ENCODE peak calls at places on chromosomes 12 and 14, in five cellular contexts. Y is gastrocnemius medialis, Z is upper lobe of left lung, S is B cell, H is GM10248. M is an unnamed sample.

GRCh38 chr14:61065671-61066070 is 84.6 kb downstream of the SLC38A6 start:
- DNase-seq in Z (no peak), Y (no peak), S (no peak), H (no peak), M (no peak)

GRCh38 chr12:3145036-3145435 is 67.9 kb downstream of the TSPAN9 start:
- DNase-seq in H (no peak), Y (no peak), Z (no peak), S (no peak), M (no peak)

GRCh38 chr14:50319721-50320120 is 7.6 kb downstream of the DMAC2L start:
- DNase-seq in Y (no peak), H (no peak), S (no peak), Z (no peak), M (no peak)

GRCh38 chr14:77309122-77309521 is 11.6 kb downstream of the POMT2 start:
- DNase-seq in Y (no peak), H (no peak), Z (no peak), S (no peak), M (no peak)

GRCh38 chr12:75692883-75693282 is 181.5 kb upstream of the KRR1 start:
- DNase-seq in Y (no peak), Z (no peak), S (no peak), H (no peak), M (no peak)

GRCh38 chr12:5716221-5716620 is 228.8 kb downstream of the ANO2 start:
- DNase-seq in Y (no peak), H (no peak), Z (no peak), S (no peak), M (no peak)

GRCh38 chr14:106530423-106531107 is 1004.2 kb downstream of the TMEM121 start:
- DNase-seq in Y (no peak), S (peak; percentile 59), Z (no peak), H (peak; percentile 25), M (peak; percentile 43)

GRCh38 chr12:122421263-122421814 is 1.1 kb downstream of the CLIP1 start:
- DNase-seq in H (peak; percentile 35), S (peak; percentile 58), Y (peak; percentile 38), Z (peak; percentile 64), M (peak; percentile 43)

GRCh38 chr14:98984719-98985041 is 287.3 kb downstream of the BCL11B start:
- DNase-seq in Y (no peak), Z (peak; percentile 32), S (no peak), H (no peak), M (no peak)

GRCh38 chr12:110501378-110501721 is 561 bp downstream of the VPS29 start:
- DNase-seq in H (peak; percentile 38), S (no peak), Z (peak; percentile 57), Y (peak; percentile 55), M (peak; percentile 18)

GRCh38 chr14:75279739-75280447 is 1.3 kb downstream of the FOS start:
- DNase-seq in Z (no peak), H (no peak), Y (no peak), S (no peak), M (no peak)

GRCh38 chr14:98766818-98767217 is 505.2 kb downstream of the BCL11B start:
- DNase-seq in Z (no peak), H (no peak), Y (no peak), S (no peak), M (no peak)

GRCh38 chr14:68979021-68979721 is at the start of gene ACTN1:
- DNase-seq in Z (peak; percentile 98), H (peak; percentile 57), S (no peak), Y (peak; percentile 85), M (peak; percentile 72)

GRCh38 chr12:28689398-28690175 is 459.5 kb upstream of the FAR2 start:
- DNase-seq in S (no peak), Z (no peak), Y (no peak), H (no peak), M (no peak)

GRCh38 chr12:39341179-39341578 is 101.7 kb downstream of the KIF21A start:
- DNase-seq in Y (no peak), Z (no peak), S (no peak), H (peak; percentile 12), M (peak; percentile 20)

GRCh38 chr12:121803861-121804416 is at the start of gene SETD1B:
- DNase-seq in S (no peak), Y (no peak), H (peak; percentile 45), Z (peak; percentile 64), M (peak; percentile 70)

GRCh38 chr12:113463746-113464743 is 7.6 kb downstream of the LHX5 start:
- DNase-seq in Z (no peak), H (no peak), S (no peak), Y (no peak), M (peak; percentile 38)

GRCh38 chr14:52356025-52356424 is 41.9 kb downstream of the PTGER2 start:
- DNase-seq in S (no peak), Z (no peak), Y (no peak), H (no peak), M (no peak)

GRCh38 chr12:53173085-53173715 is 7.3 kb upstream of the ZNF740 start:
- DNase-seq in S (no peak), Y (no peak), Z (no peak), H (no peak), M (no peak)

GRCh38 chr12:19144287-19144686 is 14.8 kb downstream of the PLEKHA5 start:
- DNase-seq in S (no peak), H (no peak), Y (no peak), Z (no peak), M (no peak)

GRCh38 chr14:55752580-55753365 is 172.8 kb downstream of the KTN1 start:
- DNase-seq in Y (no peak), Z (peak; percentile 58), H (no peak), S (no peak), M (no peak)

GRCh38 chr12:96177013-96177412 is 17.2 kb upstream of the ELK3 start:
- DNase-seq in Y (no peak), H (no peak), S (no peak), Z (peak; percentile 34), M (no peak)

GRCh38 chr12:133010657-133011297 is 24.6 kb downstream of the ZNF26 start:
- DNase-seq in Y (no peak), H (no peak), Z (no peak), S (no peak), M (no peak)

GRCh38 chr14:96727490-96727889 is 69.7 kb upstream of the VRK1 start:
- DNase-seq in S (no peak), Z (no peak), Y (no peak), H (no peak), M (no peak)

GRCh38 chr12:74791365-74791764 is 253.7 kb downstream of the ATXN7L3B start:
- DNase-seq in H (no peak), Y (no peak), S (no peak), Z (no peak), M (no peak)

GRCh38 chr12:116277393-116278258 is at the start of gene MED13L:
- DNase-seq in H (peak; percentile 97), Y (peak; percentile 80), S (peak; percentile 90), Z (peak; percentile 90), M (peak; percentile 99)

GRCh38 chr14:104138098-104138890 is at the start of gene KIF26A:
- DNase-seq in Y (no peak), Z (no peak), S (peak; percentile 31), H (no peak), M (no peak)

GRCh38 chr14:90839024-90839888 is 23.0 kb upstream of the TTC7B start:
- DNase-seq in Y (peak; percentile 23), Z (no peak), S (no peak), H (no peak), M (no peak)

GRCh38 chr12:106001105-106001489 is 137.7 kb downstream of the NUAK1 start:
- DNase-seq in Y (no peak), H (no peak), S (no peak), Z (no peak), M (no peak)
- TF ChIP-seq CTCF in Y (no peak), H (no peak), S (no peak), Z (no peak), M (no peak)

DNA sequence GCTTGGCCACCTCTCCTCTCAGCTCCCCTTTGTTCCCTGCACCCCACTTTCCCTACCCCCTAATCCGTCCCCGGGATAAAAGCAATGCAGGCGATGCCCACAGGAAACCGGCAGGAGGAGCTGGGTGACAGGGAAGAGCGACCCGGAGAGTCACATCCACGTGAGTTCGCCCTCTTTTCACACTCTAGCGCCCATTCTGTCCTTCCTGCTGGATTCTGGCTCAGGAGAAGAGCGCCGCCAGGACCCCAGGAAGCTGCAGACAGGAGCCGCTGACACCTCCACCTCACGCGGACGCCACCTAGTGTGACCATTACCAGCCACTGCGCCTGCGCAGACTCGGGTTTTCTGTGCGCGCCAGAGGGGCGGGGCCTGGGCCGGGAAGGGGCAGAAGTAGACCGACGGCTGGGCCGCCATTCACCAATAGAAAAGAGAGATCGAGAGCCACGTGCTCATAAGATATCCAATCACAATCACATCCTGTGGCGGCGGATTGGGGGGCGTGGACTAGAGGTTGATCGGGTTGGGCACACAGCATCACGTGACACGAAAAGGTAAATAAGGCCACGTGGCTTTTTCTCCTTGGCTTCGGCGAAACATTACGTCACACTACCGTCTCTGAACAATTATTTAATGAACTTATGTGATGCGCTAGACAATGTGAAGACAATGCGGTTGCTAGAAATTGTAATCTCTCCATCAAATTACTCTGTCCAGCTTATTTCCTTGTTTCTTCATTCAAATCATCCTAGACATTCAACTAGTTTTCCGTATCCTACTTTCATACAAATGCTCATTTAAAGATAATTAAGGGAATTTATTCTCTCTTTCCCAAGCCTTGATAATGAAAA is 10.1 kb downstream of the PLA2G1B start:
- DNase-seq in H (peak; percentile 99), S (peak; percentile 100), Y (peak; percentile 99), Z (peak; percentile 98), M (peak; percentile 95)
- TF ChIP-seq CTCF in H (peak; percentile 59), S (peak; percentile 50), Y (peak; percentile 63), Z (peak; percentile 73), M (peak; percentile 22)

GRCh38 chr14:54535126-54535525 is 25.4 kb downstream of the CGRRF1 start:
- DNase-seq in Y (no peak), H (no peak), S (no peak), Z (no peak), M (no peak)

GRCh38 chr14:54538055-54538454 is 28.3 kb downstream of the CGRRF1 start:
- DNase-seq in H (no peak), S (no peak), Z (no peak), Y (no peak), M (no peak)

GRCh38 chr14:54532111-54533012 is 22.7 kb downstream of the CGRRF1 start:
- DNase-seq in H (peak; percentile 34), Y (no peak), Z (no peak), S (no peak), M (peak; percentile 39)

GRCh38 chr14:54533100-54533499 is 23.4 kb downstream of the CGRRF1 start:
- DNase-seq in S (no peak), Y (no peak), H (no peak), Z (no peak), M (no peak)

DNA sequence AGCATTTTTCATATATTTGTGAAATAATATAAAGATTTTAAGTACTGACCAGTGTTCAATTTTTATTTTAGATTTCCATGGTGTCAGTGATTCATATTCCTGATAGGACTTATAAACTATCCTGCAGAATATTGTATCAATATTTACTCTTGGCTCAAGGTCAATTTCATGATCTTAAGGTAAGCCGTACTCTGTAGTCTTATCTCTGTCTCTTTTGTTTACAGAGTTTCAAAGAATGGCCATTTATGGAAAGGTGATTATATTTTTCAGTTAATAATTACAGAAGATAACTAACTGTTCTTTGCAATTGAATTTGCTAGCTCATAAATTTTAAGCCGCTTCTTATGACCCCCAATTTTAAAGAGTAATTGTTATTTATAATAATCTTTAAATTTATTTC is 27.9 kb downstream of the CGRRF1 start:
- DNase-seq in Y (no peak), S (no peak), H (no peak), Z (no peak), M (no peak)
- TF ChIP-seq CTCF in Y (no peak), S (no peak), H (no peak), Z (no peak), M (no peak)

DNA sequence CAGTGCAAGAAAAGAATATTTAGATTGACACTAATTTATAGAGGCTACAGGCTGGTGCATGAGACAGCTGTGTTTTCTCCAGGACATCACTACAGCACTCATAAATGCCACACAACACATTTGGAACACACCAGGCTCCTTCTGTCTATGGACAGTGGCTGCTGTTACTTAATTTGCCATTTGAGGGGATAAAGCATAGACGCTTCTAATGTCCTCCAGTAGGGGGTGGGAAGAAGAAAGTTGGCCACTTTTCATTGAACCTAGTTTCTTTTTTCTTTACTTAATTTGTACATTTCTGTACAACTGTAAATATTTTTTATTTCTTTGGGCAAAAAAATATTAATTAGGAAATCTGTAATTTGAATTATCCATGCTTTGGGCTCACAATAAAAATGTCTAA is 12.4 kb upstream of the RTN1 start:
- DNase-seq in H (no peak), Y (no peak), S (no peak), Z (no peak), M (no peak)
- TF ChIP-seq CTCF in H (no peak), Y (no peak), S (peak; percentile 32), Z (no peak), M (no peak)

M was measured in GM20000.